ENCODE peak calls at places on chromosomes 11 and 22, in six cellular contexts. One of them, this sample, is unnamed.

GRCh38 chr22:29266564-29267461 is 968 bp downstream of the RHBDD3 start:
- DNase-seq in H9: no peak
- DNase-seq in mesenchymal stem cell: peak; percentile 47
- DNase-seq in H1: no peak
- DNase-seq in mesendoderm: peak; percentile 72
- DNase-seq in IMR-90: peak; percentile 11
- DNase-seq in this sample: no peak

GRCh38 chr11:71342116-71342515 is 89.7 kb upstream of the SHANK2 start:
- DNase-seq in IMR-90: peak; percentile 77
- DNase-seq in mesendoderm: no peak
- DNase-seq in H9: no peak
- DNase-seq in mesenchymal stem cell: peak; percentile 44
- DNase-seq in H1: no peak
- DNase-seq in this sample: no peak

GRCh38 chr11:58060535-58060934 is 29.8 kb downstream of the OR6Q1 start:
- DNase-seq in H9: no peak
- DNase-seq in mesendoderm: no peak
- DNase-seq in H1: no peak
- DNase-seq in mesenchymal stem cell: no peak
- DNase-seq in IMR-90: no peak
- DNase-seq in this sample: no peak

GRCh38 chr11:133821776-133822175 is 23.5 kb downstream of the SPATA19 start:
- DNase-seq in IMR-90: no peak
- DNase-seq in mesendoderm: peak; percentile 90
- DNase-seq in mesenchymal stem cell: no peak
- DNase-seq in H1: peak; percentile 81
- DNase-seq in H9: peak; percentile 85
- DNase-seq in this sample: peak; percentile 72

GRCh38 chr11:99422581-99423434 is 402.1 kb downstream of the CNTN5 start:
- DNase-seq in IMR-90: peak; percentile 1
- DNase-seq in mesendoderm: peak; percentile 69
- DNase-seq in H1: no peak
- DNase-seq in mesenchymal stem cell: peak; percentile 2
- DNase-seq in H9: peak; percentile 32
- DNase-seq in this sample: no peak

GRCh38 chr11:5575159-5575558 is 5.5 kb upstream of the OR52B6 start:
- DNase-seq in H1: no peak
- DNase-seq in IMR-90: no peak
- DNase-seq in mesendoderm: no peak
- DNase-seq in H9: no peak
- DNase-seq in mesenchymal stem cell: no peak
- DNase-seq in this sample: no peak

GRCh38 chr11:81655351-81655750 is 1078.3 kb downstream of the FAM181B start:
- DNase-seq in mesendoderm: no peak
- DNase-seq in H9: no peak
- DNase-seq in IMR-90: no peak
- DNase-seq in mesenchymal stem cell: no peak
- DNase-seq in H1: no peak
- DNase-seq in this sample: no peak

GRCh38 chr22:25643232-25644000 is 78.9 kb downstream of the GRK3 start:
- DNase-seq in IMR-90: no peak
- DNase-seq in H1: no peak
- DNase-seq in mesenchymal stem cell: no peak
- DNase-seq in H9: no peak
- DNase-seq in mesendoderm: no peak
- DNase-seq in this sample: no peak

GRCh38 chr22:24005201-24005600 is at the start of gene GSTT4:
- DNase-seq in mesendoderm: no peak
- DNase-seq in mesenchymal stem cell: no peak
- DNase-seq in IMR-90: no peak
- DNase-seq in H1: no peak
- DNase-seq in H9: no peak
- DNase-seq in this sample: no peak

GRCh38 chr11:16786131-16786530 is 47.7 kb downstream of the C11orf58 start:
- DNase-seq in H1: no peak
- DNase-seq in mesendoderm: no peak
- DNase-seq in H9: no peak
- DNase-seq in mesenchymal stem cell: no peak
- DNase-seq in IMR-90: no peak
- DNase-seq in this sample: no peak

GRCh38 chr11:35235944-35236666 is 97.1 kb downstream of the CD44 start:
- DNase-seq in mesenchymal stem cell: no peak
- DNase-seq in H9: no peak
- DNase-seq in mesendoderm: no peak
- DNase-seq in IMR-90: no peak
- DNase-seq in H1: no peak
- DNase-seq in this sample: no peak

GRCh38 chr11:66076561-66076960 is 6.5 kb downstream of the PACS1 start:
- DNase-seq in H9: no peak
- DNase-seq in mesenchymal stem cell: no peak
- DNase-seq in IMR-90: no peak
- DNase-seq in mesendoderm: no peak
- DNase-seq in H1: no peak
- DNase-seq in this sample: no peak

GRCh38 chr11:95727630-95728029 is 62.0 kb downstream of the FAM76B start:
- DNase-seq in H1: no peak
- DNase-seq in mesendoderm: no peak
- DNase-seq in IMR-90: no peak
- DNase-seq in H9: no peak
- DNase-seq in mesenchymal stem cell: no peak
- DNase-seq in this sample: no peak

GRCh38 chr11:29282088-29282487 is 734.7 kb downstream of the KCNA4 start:
- DNase-seq in mesenchymal stem cell: peak; percentile 92
- DNase-seq in H1: no peak
- DNase-seq in H9: no peak
- DNase-seq in mesendoderm: peak; percentile 44
- DNase-seq in IMR-90: peak; percentile 99
- DNase-seq in this sample: no peak

GRCh38 chr11:120125005-120125404 is 12.9 kb downstream of the TRIM29 start:
- DNase-seq in mesendoderm: peak; percentile 42
- DNase-seq in H9: no peak
- DNase-seq in mesenchymal stem cell: peak; percentile 68
- DNase-seq in IMR-90: peak; percentile 25
- DNase-seq in H1: no peak
- DNase-seq in this sample: no peak

GRCh38 chr11:95517453-95517852 is 272.1 kb downstream of the FAM76B start:
- DNase-seq in IMR-90: no peak
- DNase-seq in H1: no peak
- DNase-seq in mesendoderm: no peak
- DNase-seq in H9: no peak
- DNase-seq in mesenchymal stem cell: peak; percentile 19
- DNase-seq in this sample: no peak

GRCh38 chr22:19723990-19724827 is 870 bp downstream of the GP1BB start:
- DNase-seq in mesenchymal stem cell: peak; percentile 46
- DNase-seq in H1: peak; percentile 79
- DNase-seq in IMR-90: peak; percentile 18
- DNase-seq in mesendoderm: peak; percentile 83
- DNase-seq in H9: peak; percentile 79
- DNase-seq in this sample: peak; percentile 67

DNA sequence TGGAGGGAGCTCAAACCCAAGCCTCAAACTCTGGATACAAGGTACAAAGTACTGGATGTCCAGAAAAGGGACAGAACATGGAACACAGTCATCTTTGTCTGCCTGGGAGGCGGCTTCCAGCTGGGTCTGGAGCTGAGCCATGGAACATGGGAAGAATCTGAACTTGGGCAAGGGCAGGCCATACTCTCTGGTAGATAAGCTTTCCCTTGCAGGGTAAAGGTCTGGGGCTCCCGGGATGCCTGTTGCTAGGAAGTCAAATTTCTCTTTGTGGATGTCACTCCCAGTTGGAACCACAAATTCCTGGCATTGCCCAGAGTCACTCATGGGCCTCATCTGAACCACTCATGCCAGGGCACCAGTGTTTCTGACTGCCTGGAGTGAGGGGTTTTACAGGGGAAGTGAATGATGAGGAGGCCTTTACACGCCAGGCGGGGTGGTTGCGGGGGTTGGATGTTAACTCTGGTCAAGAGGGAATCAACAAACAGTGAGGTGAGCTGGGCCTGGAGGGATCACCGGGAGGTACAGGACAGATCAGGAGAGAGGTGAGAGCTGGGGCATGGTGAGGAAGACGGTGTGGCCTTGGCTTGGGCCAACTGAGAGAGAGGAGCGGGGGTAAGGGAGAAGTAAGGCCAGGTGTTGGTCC is 5.7 kb downstream of the FTH1 start:
- DNase-seq in IMR-90: no peak
- DNase-seq in H9: no peak
- DNase-seq in mesenchymal stem cell: peak; percentile 64
- DNase-seq in mesendoderm: no peak
- DNase-seq in H1: no peak
- DNase-seq in this sample: no peak
- H2BK15ac ChIP-seq in IMR-90: no peak overlapping the region
- H2BK15ac ChIP-seq in H9: no peak overlapping the region
- H2BK15ac ChIP-seq in mesenchymal stem cell: no peak overlapping the region
- H2BK15ac ChIP-seq in mesendoderm: no peak overlapping the region
- H2BK15ac ChIP-seq in H1: no peak overlapping the region
- H2BK15ac ChIP-seq in this sample: no peak overlapping the region

GRCh38 chr11:59550368-59550841 is 39.1 kb downstream of the OR4D9 start:
- DNase-seq in mesendoderm: peak; percentile 99
- DNase-seq in H9: peak; percentile 96
- DNase-seq in H1: peak; percentile 95
- DNase-seq in IMR-90: peak; percentile 97
- DNase-seq in mesenchymal stem cell: peak; percentile 96
- DNase-seq in this sample: peak; percentile 95
- H3K9ac ChIP-seq in mesendoderm: peak overlapping the region; percentile 79
- H3K9ac ChIP-seq in H9: peak overlapping the region; percentile 79
- H3K9ac ChIP-seq in H1: peak overlapping the region; percentile 64
- H3K9ac ChIP-seq in IMR-90: peak overlapping the region; percentile 55
- H3K9ac ChIP-seq in mesenchymal stem cell: peak overlapping the region; percentile 97
- H3K9ac ChIP-seq in this sample: peak overlapping the region; percentile 54

GRCh38 chr22:36362819-36363377 is 24.9 kb downstream of the MYH9 start:
- DNase-seq in H1: no peak
- DNase-seq in mesendoderm: no peak
- DNase-seq in IMR-90: no peak
- DNase-seq in mesenchymal stem cell: peak; percentile 60
- DNase-seq in H9: no peak
- DNase-seq in this sample: no peak
- H2BK15ac ChIP-seq in H1: no peak overlapping the region
- H2BK15ac ChIP-seq in mesendoderm: no peak overlapping the region
- H2BK15ac ChIP-seq in IMR-90: peak overlapping the region; percentile 50
- H2BK15ac ChIP-seq in mesenchymal stem cell: no peak overlapping the region
- H2BK15ac ChIP-seq in H9: no peak overlapping the region
- H2BK15ac ChIP-seq in this sample: no peak overlapping the region

GRCh38 chr22:49848690-49849160 is 4.9 kb upstream of the ZBED4 start:
- DNase-seq in mesenchymal stem cell: no peak
- DNase-seq in H9: no peak
- DNase-seq in H1: no peak
- DNase-seq in mesendoderm: no peak
- DNase-seq in IMR-90: no peak
- DNase-seq in this sample: no peak

GRCh38 chr22:49849161-49850020 is 4.3 kb upstream of the ZBED4 start:
- DNase-seq in mesendoderm: no peak
- DNase-seq in IMR-90: no peak
- DNase-seq in H9: no peak
- DNase-seq in H1: no peak
- DNase-seq in mesenchymal stem cell: no peak
- DNase-seq in this sample: no peak

GRCh38 chr22:49850021-49850911 is 3.4 kb upstream of the ZBED4 start:
- DNase-seq in mesendoderm: no peak
- DNase-seq in mesenchymal stem cell: no peak
- DNase-seq in IMR-90: no peak
- DNase-seq in H1: no peak
- DNase-seq in H9: no peak
- DNase-seq in this sample: no peak

GRCh38 chr22:49845666-49846459 is 7.8 kb upstream of the ZBED4 start:
- DNase-seq in H9: no peak
- DNase-seq in H1: no peak
- DNase-seq in mesenchymal stem cell: no peak
- DNase-seq in IMR-90: no peak
- DNase-seq in mesendoderm: no peak
- DNase-seq in this sample: no peak

DNA sequence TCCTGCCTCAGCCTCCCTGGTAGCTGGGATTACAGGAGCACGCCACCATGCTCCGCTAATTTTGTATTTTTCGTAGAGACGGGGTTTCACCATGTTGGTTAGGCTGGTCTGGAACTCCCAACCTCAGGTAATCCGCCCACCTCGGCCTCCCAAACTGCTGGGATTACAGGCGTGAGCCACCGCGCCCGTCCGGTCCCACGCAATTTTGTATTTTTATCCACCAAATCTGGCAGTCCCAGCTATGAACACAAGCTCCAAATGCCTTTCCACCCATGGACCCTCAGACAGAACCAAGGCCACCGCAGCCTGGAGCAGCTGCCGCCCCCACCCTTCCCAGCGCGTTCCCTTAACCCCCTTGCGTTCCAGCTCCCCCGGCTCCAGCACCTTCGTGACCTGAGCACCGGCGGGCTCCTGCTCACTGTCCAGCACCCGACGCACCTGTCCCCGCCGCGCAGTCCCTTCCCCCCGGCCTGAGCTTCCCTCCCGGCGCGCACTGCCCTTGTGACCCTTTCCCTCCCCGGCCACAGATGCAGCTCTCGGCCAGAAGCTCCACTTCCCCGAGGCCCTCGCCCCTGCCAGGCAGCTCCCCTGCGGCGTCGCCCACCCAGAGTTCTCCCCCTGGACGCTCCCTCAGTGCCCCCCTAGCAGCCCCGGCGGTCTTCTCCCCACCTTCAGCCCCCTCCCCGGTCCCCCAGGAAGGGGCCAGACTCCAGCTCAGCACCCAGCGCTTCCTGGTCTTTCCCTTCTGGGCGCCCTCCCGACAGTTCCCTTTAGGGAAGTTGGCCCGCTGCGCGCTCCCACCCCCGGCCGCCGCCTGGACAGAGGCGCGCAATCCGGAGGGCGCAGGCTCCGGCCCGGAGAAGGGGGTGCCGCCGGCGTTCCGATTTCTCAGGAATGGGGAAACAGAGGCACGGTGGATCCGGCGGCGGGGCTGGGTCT is 5.6 kb upstream of the ZBED4 start:
- DNase-seq in H1: peak; percentile 61
- DNase-seq in H9: no peak
- DNase-seq in mesenchymal stem cell: no peak
- DNase-seq in mesendoderm: no peak
- DNase-seq in IMR-90: no peak
- DNase-seq in this sample: no peak
- H3K9ac ChIP-seq in H1: no peak overlapping the region
- H3K9ac ChIP-seq in H9: no peak overlapping the region
- H3K9ac ChIP-seq in mesenchymal stem cell: no peak overlapping the region
- H3K9ac ChIP-seq in mesendoderm: peak overlapping the region; percentile 21
- H3K9ac ChIP-seq in IMR-90: no peak overlapping the region
- H3K9ac ChIP-seq in this sample: no peak overlapping the region

GRCh38 chr11:64561984-64562722 is 28.9 kb upstream of the SLC22A12 start:
- DNase-seq in IMR-90: no peak
- DNase-seq in H1: no peak
- DNase-seq in mesenchymal stem cell: no peak
- DNase-seq in mesendoderm: no peak
- DNase-seq in H9: no peak
- DNase-seq in this sample: no peak
- H2BK15ac ChIP-seq in IMR-90: no peak overlapping the region
- H2BK15ac ChIP-seq in H1: peak overlapping the region; percentile 61
- H2BK15ac ChIP-seq in mesenchymal stem cell: no peak overlapping the region
- H2BK15ac ChIP-seq in mesendoderm: no peak overlapping the region
- H2BK15ac ChIP-seq in H9: no peak overlapping the region
- H2BK15ac ChIP-seq in this sample: peak overlapping the region; percentile 95

This sample was measured in neuronal stem cell.